ENCODE peak calls at places on chromosomes 12 and 14, in four cellular contexts. One of them, this sample, is unnamed.

GRCh38 chr12:65868133-65868705 is 43.9 kb downstream of the HMGA2 start:
- DNase-seq in IMR-90: peak; percentile 97
- DNase-seq in K562: no peak
- DNase-seq in endothelial cell of umbilical vein: peak; percentile 59
- DNase-seq in this sample: no peak

GRCh38 chr12:48199784-48200198 is 3.3 kb downstream of the OR10AD1 start:
- DNase-seq in IMR-90: peak; percentile 68
- DNase-seq in K562: no peak
- DNase-seq in endothelial cell of umbilical vein: no peak
- DNase-seq in this sample: no peak

GRCh38 chr14:35088514-35088913 is 33.3 kb downstream of the PPP2R3C start:
- DNase-seq in IMR-90: peak; percentile 19
- DNase-seq in K562: no peak
- DNase-seq in endothelial cell of umbilical vein: no peak
- DNase-seq in this sample: no peak

GRCh38 chr12:103503546-103504480 is 8.0 kb upstream of the C12orf42 start:
- DNase-seq in IMR-90: no peak
- DNase-seq in K562: peak; percentile 12
- DNase-seq in endothelial cell of umbilical vein: no peak
- DNase-seq in this sample: no peak

GRCh38 chr12:22443379-22444316 is 100.7 kb downstream of the C2CD5 start:
- DNase-seq in IMR-90: peak; percentile 79
- DNase-seq in K562: peak; percentile 38
- DNase-seq in endothelial cell of umbilical vein: peak; percentile 67
- DNase-seq in this sample: peak; percentile 15

GRCh38 chr12:112906712-112907414 is at the start of gene OAS1:
- DNase-seq in IMR-90: peak; percentile 22
- DNase-seq in K562: no peak
- DNase-seq in endothelial cell of umbilical vein: peak; percentile 75
- DNase-seq in this sample: peak; percentile 89

GRCh38 chr14:99707921-99708320 is 23.8 kb downstream of the CYP46A1 start:
- DNase-seq in IMR-90: no peak
- DNase-seq in K562: no peak
- DNase-seq in endothelial cell of umbilical vein: no peak
- DNase-seq in this sample: no peak

GRCh38 chr14:65241125-65241752 is 138.9 kb upstream of the MAX start:
- DNase-seq in IMR-90: no peak
- DNase-seq in K562: no peak
- DNase-seq in endothelial cell of umbilical vein: no peak
- DNase-seq in this sample: no peak

GRCh38 chr12:1920436-1920835 is 2.0 kb upstream of the CACNA2D4 start:
- DNase-seq in IMR-90: no peak
- DNase-seq in K562: no peak
- DNase-seq in endothelial cell of umbilical vein: no peak
- DNase-seq in this sample: no peak

GRCh38 chr12:108826807-108827721 is 30.3 kb downstream of the SSH1 start:
- DNase-seq in IMR-90: peak; percentile 60
- DNase-seq in K562: no peak
- DNase-seq in endothelial cell of umbilical vein: peak; percentile 58
- DNase-seq in this sample: no peak

GRCh38 chr12:8987163-8987562 is 2.2 kb upstream of the KLRG1 start:
- DNase-seq in IMR-90: no peak
- DNase-seq in K562: no peak
- DNase-seq in endothelial cell of umbilical vein: no peak
- DNase-seq in this sample: no peak

GRCh38 chr12:18468521-18469075 is 207.3 kb downstream of the PIK3C2G start:
- DNase-seq in IMR-90: peak; percentile 76
- DNase-seq in K562: no peak
- DNase-seq in endothelial cell of umbilical vein: no peak
- DNase-seq in this sample: no peak

GRCh38 chr12:128570191-128571065 is 253.3 kb downstream of the SLC15A4 start:
- DNase-seq in IMR-90: no peak
- DNase-seq in K562: no peak
- DNase-seq in endothelial cell of umbilical vein: no peak
- DNase-seq in this sample: peak; percentile 51

GRCh38 chr14:104927901-104928300 is 3.2 kb downstream of the PLD4 start:
- DNase-seq in IMR-90: no peak
- DNase-seq in K562: peak; percentile 13
- DNase-seq in endothelial cell of umbilical vein: no peak
- DNase-seq in this sample: no peak

GRCh38 chr12:10140001-10140400 is 10.0 kb upstream of the CLEC7A start:
- DNase-seq in IMR-90: peak; percentile 70
- DNase-seq in K562: no peak
- DNase-seq in endothelial cell of umbilical vein: peak; percentile 84
- DNase-seq in this sample: peak; percentile 48

GRCh38 chr12:29067430-29067829 is 81.6 kb upstream of the FAR2 start:
- DNase-seq in IMR-90: no peak
- DNase-seq in K562: no peak
- DNase-seq in endothelial cell of umbilical vein: no peak
- DNase-seq in this sample: no peak

GRCh38 chr12:6074394-6074793 is 50.1 kb downstream of the VWF start:
- DNase-seq in IMR-90: no peak
- DNase-seq in K562: no peak
- DNase-seq in endothelial cell of umbilical vein: no peak
- DNase-seq in this sample: no peak
- TF ChIP-seq FOS in IMR-90: no peak
- TF ChIP-seq FOS in K562: no peak
- TF ChIP-seq FOS in endothelial cell of umbilical vein: no peak
- TF ChIP-seq FOS in this sample: no peak

DNA sequence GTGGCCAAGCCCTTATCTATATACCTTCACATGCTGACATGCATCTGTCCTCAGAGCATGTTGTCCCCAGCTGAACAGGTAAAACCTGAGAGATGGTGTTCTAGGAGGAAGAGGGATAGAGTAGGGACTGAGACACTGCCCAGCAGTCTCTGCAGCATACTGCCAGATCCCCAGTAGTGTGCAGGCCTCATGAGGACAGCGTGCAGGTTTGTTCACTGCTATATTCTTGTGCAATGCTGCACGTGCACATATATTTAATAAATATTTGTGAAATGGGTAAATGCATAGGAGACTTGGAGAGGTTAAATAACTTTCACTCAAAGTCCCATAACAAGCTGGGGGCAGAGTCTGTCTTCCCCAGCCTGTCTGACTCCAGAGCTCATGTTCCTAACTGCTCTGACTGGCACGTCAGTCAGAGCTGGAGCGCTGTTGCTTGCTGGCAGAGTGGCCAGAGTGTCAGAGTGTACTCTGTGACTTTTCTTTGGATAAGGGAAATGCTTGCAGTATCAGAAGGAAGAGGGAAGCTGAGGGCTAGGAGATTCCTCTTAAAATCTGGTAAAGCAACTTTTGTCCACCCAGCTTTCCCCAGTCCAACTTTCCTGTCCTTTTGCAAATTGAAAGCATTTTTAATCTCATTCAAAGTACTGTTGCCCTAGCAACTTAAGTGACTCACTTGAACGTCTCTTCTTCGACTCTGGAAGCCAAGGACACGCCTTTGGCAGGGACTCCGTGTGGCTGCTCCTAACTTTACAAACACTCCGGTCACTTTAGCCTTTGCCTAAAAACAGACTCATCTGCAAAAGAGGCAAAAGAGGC is 14.9 kb upstream of the POLR3B start:
- DNase-seq in IMR-90: peak; percentile 75
- DNase-seq in K562: no peak
- DNase-seq in endothelial cell of umbilical vein: peak; percentile 40
- DNase-seq in this sample: no peak
- TF ChIP-seq FOS in IMR-90: peak; percentile 40
- TF ChIP-seq FOS in K562: no peak
- TF ChIP-seq FOS in endothelial cell of umbilical vein: peak; percentile 26
- TF ChIP-seq FOS in this sample: no peak

GRCh38 chr12:87136330-87136976 is 880.3 kb upstream of the MGAT4C start:
- DNase-seq in IMR-90: peak; percentile 60
- DNase-seq in K562: no peak
- DNase-seq in endothelial cell of umbilical vein: no peak
- DNase-seq in this sample: no peak

GRCh38 chr12:87140257-87140656 is 884.1 kb upstream of the MGAT4C start:
- DNase-seq in IMR-90: peak; percentile 62
- DNase-seq in K562: no peak
- DNase-seq in endothelial cell of umbilical vein: no peak
- DNase-seq in this sample: no peak

GRCh38 chr12:87142346-87142745 is 886.2 kb upstream of the MGAT4C start:
- DNase-seq in IMR-90: no peak
- DNase-seq in K562: no peak
- DNase-seq in endothelial cell of umbilical vein: no peak
- DNase-seq in this sample: no peak

DNA sequence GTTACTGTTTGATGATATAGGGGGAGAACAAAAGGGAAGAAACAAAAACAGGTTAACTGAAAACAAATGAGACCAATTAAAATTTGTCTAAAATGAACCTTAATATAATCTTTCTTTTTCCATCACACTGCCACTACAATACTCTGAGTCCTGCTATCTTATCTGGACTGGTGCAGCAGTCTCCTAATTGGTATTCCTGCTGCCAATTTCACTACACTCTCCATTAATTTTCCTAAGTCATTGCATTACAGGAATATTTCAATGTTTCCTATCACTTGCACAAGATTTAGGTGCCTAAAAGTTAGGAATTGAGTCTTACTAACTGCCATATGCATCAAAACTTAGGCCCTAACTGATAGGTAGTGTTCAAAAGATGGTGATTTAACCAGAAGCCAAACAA is 884.9 kb upstream of the MGAT4C start:
- DNase-seq in IMR-90: no peak
- DNase-seq in K562: no peak
- DNase-seq in endothelial cell of umbilical vein: no peak
- DNase-seq in this sample: no peak
- TF ChIP-seq FOS in IMR-90: no peak
- TF ChIP-seq FOS in K562: no peak
- TF ChIP-seq FOS in endothelial cell of umbilical vein: no peak
- TF ChIP-seq FOS in this sample: no peak

DNA sequence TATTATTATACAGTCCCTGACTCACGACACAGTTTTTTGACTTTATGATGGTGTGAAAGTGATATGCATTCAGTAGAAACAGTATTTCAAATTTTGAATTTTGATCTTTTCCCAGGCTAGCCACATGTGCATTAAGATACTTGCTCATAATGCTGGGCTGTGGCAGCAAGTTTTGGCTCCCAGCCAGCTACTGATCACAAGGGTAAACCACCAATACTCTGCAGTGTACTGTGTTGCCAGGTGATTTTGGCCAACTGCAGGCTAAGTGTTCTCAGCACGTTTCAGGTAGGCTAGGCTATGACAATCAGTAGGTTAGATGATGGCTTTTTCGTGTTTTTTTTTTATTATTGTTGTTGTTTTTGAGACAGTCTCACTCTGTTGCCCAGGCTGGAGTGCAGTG is 69.4 kb upstream of the ACTN1 start:
- DNase-seq in IMR-90: no peak
- DNase-seq in K562: no peak
- DNase-seq in endothelial cell of umbilical vein: peak; percentile 58
- DNase-seq in this sample: no peak
- TF ChIP-seq FOS in IMR-90: no peak
- TF ChIP-seq FOS in K562: no peak
- TF ChIP-seq FOS in endothelial cell of umbilical vein: no peak
- TF ChIP-seq FOS in this sample: no peak